ENCODE peak calls at places on chromosomes 13 and 19, in four cellular contexts. M, S, Q and A are unnamed samples.

GRCh38 chr19:39156230-39156890 is 30.8 kb downstream of the PAK4 start:
- DNase-seq in M (no peak), S (no peak), Q (no peak), A (no peak)

GRCh38 chr19:54653181-54653809 is 9.5 kb upstream of the LILRB4 start:
- DNase-seq in M (no peak), S (no peak), Q (no peak), A (no peak)

GRCh38 chr19:32421589-32422361 is 16.2 kb downstream of the DPY19L3 start:
- DNase-seq in M (no peak), S (no peak), Q (no peak), A (no peak)

GRCh38 chr19:17424743-17425365 is 5.0 kb downstream of the MVB12A start:
- DNase-seq in M (no peak), S (no peak), Q (no peak), A (peak)

GRCh38 chr13:50268500-50268899 is 253.3 kb downstream of the KCNRG start:
- DNase-seq in M (no peak), S (no peak), Q (no peak), A (no peak)

GRCh38 chr13:39565036-39565949 is 37.7 kb downstream of the LHFPL6 start:
- DNase-seq in M (peak), S (no peak), Q (no peak), A (no peak)

GRCh38 chr19:56314018-56314583 is 538 bp downstream of the ZSCAN5A start:
- DNase-seq in M (no peak), S (no peak), Q (peak), A (peak)

GRCh38 chr13:113658836-113659235 is 838 bp upstream of the ATP4B start:
- DNase-seq in M (no peak), S (peak), Q (no peak), A (no peak)

GRCh38 chr19:29285878-29286277 is 72.9 kb upstream of the UQCRFS1 start:
- DNase-seq in M (no peak), S (no peak), Q (peak), A (peak)

GRCh38 chr19:55173717-55174409 is 6.2 kb downstream of the SYT5 start:
- DNase-seq in M (peak), S (no peak), Q (no peak), A (peak)

GRCh38 chr19:56110515-56111448 is 10.3 kb downstream of the ZNF787 start:
- DNase-seq in M (peak), S (peak), Q (no peak), A (no peak)

GRCh38 chr13:29496241-29496712 is 99.2 kb downstream of the SLC7A1 start:
- DNase-seq in M (peak), S (no peak), Q (no peak), A (no peak)

GRCh38 chr19:15614507-15615379 is at the start of gene CYP4F8:
- DNase-seq in M (no peak), S (no peak), Q (no peak), A (no peak)

GRCh38 chr13:113406321-113407102 is 42.6 kb upstream of the GRTP1 start:
- DNase-seq in M (no peak), S (peak), Q (no peak), A (no peak)

GRCh38 chr13:99339736-99340392 is 32.7 kb upstream of the GPR183 start:
- DNase-seq in M (no peak), S (no peak), Q (no peak), A (no peak)

GRCh38 chr19:35868172-35868822 is at the start of gene APLP1:
- DNase-seq in M (peak), S (no peak), Q (peak), A (peak)

GRCh38 chr19:4539697-4540581 is at the start of gene LRG1:
- DNase-seq in M (no peak), S (no peak), Q (no peak), A (no peak)

GRCh38 chr13:72383646-72384045 is 343.8 kb downstream of the MZT1 start:
- DNase-seq in M (no peak), S (no peak), Q (no peak), A (no peak)

GRCh38 chr13:78826312-78826711 is 167.4 kb upstream of the OBI1 start:
- DNase-seq in M (no peak), S (no peak), Q (no peak), A (peak)

GRCh38 chr13:35139591-35139990 is 197.5 kb downstream of the NBEA start:
- DNase-seq in M (no peak), S (no peak), Q (no peak), A (no peak)

GRCh38 chr19:38375748-38376147 is 1.4 kb downstream of the PSMD8 start:
- DNase-seq in M (peak), S (no peak), Q (no peak), A (no peak)

GRCh38 chr19:47239610-47240296 is 8.8 kb upstream of the BBC3 start:
- DNase-seq in M (peak), S (no peak), Q (peak), A (peak)

GRCh38 chr19:30722236-30722635 is 350.1 kb downstream of the ZNF536 start:
- DNase-seq in M (no peak), S (no peak), Q (no peak), A (no peak)

GRCh38 chr13:39575641-39576238 is 27.3 kb downstream of the LHFPL6 start:
- DNase-seq in M (no peak), S (no peak), Q (no peak), A (no peak)

GRCh38 chr19:21128901-21129698 is 12.7 kb upstream of the ZNF431 start:
- DNase-seq in M (no peak), S (no peak), Q (no peak), A (no peak)

GRCh38 chr19:18110833-18111232 is 13.3 kb downstream of the MAST3 start:
- DNase-seq in M (no peak), S (no peak), Q (no peak), A (no peak)

GRCh38 chr19:19410553-19411550 is 5.4 kb downstream of the GATAD2A start:
- DNase-seq in M (no peak), S (no peak), Q (no peak), A (no peak)

GRCh38 chr13:110416131-110416584 is 109.1 kb downstream of the COL4A2 start:
- DNase-seq in M (no peak), S (no peak), Q (no peak), A (no peak)

GRCh38 chr13:46995874-46996273 is 99.0 kb upstream of the HTR2A start:
- DNase-seq in M (no peak), S (no peak), Q (no peak), A (no peak)

GRCh38 chr19:29942404-29943261 is 594 bp downstream of the URI1 start:
- DNase-seq in M (peak), S (peak), Q (peak), A (peak)

GRCh38 chr19:3403489-3404323 is 37.3 kb downstream of the NFIC start:
- DNase-seq in M (peak), S (peak), Q (no peak), A (peak)

GRCh38 chr13:109941221-109941620 is 154.8 kb upstream of the IRS2 start:
- DNase-seq in M (no peak), S (no peak), Q (no peak), A (no peak)

GRCh38 chr13:47841131-47841530 is 159.9 kb downstream of the SUCLA2 start:
- DNase-seq in M (no peak), S (no peak), Q (no peak), A (no peak)

GRCh38 chr19:51001495-51001894 is at the start of gene KLK8:
- DNase-seq in M (no peak), S (no peak), Q (no peak), A (no peak)

GRCh38 chr19:43776285-43776684 is 4.5 kb downstream of the KCNN4 start:
- DNase-seq in M (no peak), S (no peak), Q (no peak), A (no peak)

GRCh38 chr19:48671456-48671995 is 1.3 kb downstream of the NTN5 start:
- DNase-seq in M (no peak), S (no peak), Q (no peak), A (no peak)

GRCh38 chr13:46721054-46721453 is 75.9 kb downstream of the ESD start:
- DNase-seq in M (peak), S (no peak), Q (peak), A (peak)

GRCh38 chr13:105232403-105232802 is 1303.1 kb downstream of the EFNB2 start:
- DNase-seq in M (no peak), S (no peak), Q (no peak), A (no peak)